ENCODE peak calls at places on chromosomes 12 and 14, in eight cellular contexts. M, A, P, D, U, C, S and Y are unnamed samples.

GRCh38 chr14:45649051-45649450 is 396.0 kb upstream of the MIS18BP1 start:
- DNase-seq in U (no peak), M (no peak), P (no peak), D (no peak), A (no peak), S (no peak), C (no peak), Y (no peak)

GRCh38 chr12:32171211-32171610 is 64.6 kb downstream of the BICD1 start:
- DNase-seq in S (no peak), D (no peak), C (no peak), U (no peak), P (no peak), A (no peak), M (peak), Y (no peak)

GRCh38 chr14:63237791-63238190 is 33.5 kb downstream of the RHOJ start:
- DNase-seq in D (no peak), U (no peak), C (no peak), P (no peak), M (no peak), A (no peak), S (no peak), Y (no peak)

GRCh38 chr12:111754671-111755070 is 12.1 kb upstream of the ALDH2 start:
- DNase-seq in S (no peak), A (no peak), P (peak), C (no peak), M (peak), D (no peak), U (no peak), Y (no peak)

GRCh38 chr14:76917759-76918175 is 91.6 kb downstream of the LRRC74A start:
- DNase-seq in P (peak), D (peak), M (peak), U (no peak), A (peak), S (peak), C (no peak), Y (peak)

GRCh38 chr14:104554608-104555401 is 24.8 kb upstream of the C14orf180 start:
- DNase-seq in D (no peak), A (no peak), P (peak), S (no peak), U (no peak), M (no peak), C (no peak), Y (no peak)

GRCh38 chr14:36176524-36176923 is at the start of gene PTCSC3:
- DNase-seq in D (no peak), A (no peak), S (no peak), U (no peak), M (no peak), P (no peak), C (no peak), Y (peak)

GRCh38 chr12:124506145-124506831 is 61.1 kb downstream of the NCOR2 start:
- DNase-seq in A (peak), S (peak), U (no peak), D (peak), M (peak), C (peak), P (peak), Y (peak)

GRCh38 chr12:47753021-47754001 is 5.4 kb downstream of the RAPGEF3 start:
- DNase-seq in M (peak), D (peak), C (peak), S (peak), U (no peak), A (peak), P (no peak), Y (peak)

GRCh38 chr12:52238206-52238840 is 5.3 kb downstream of the KRT7 start:
- DNase-seq in U (no peak), S (no peak), D (no peak), A (no peak), M (no peak), P (no peak), C (no peak), Y (no peak)

GRCh38 chr12:87953257-87953860 is 75.8 kb downstream of the C12orf50 start:
- DNase-seq in P (no peak), A (peak), C (peak), U (no peak), M (no peak), S (no peak), D (no peak), Y (peak)

GRCh38 chr14:64673748-64674147 is 30.5 kb upstream of the PLEKHG3 start:
- DNase-seq in P (no peak), U (no peak), A (no peak), M (no peak), S (no peak), C (no peak), D (peak), Y (no peak)

GRCh38 chr14:23101213-23101970 is 3.4 kb downstream of the CIROP start:
- DNase-seq in A (no peak), S (no peak), P (no peak), U (no peak), M (no peak), C (no peak), D (no peak), Y (no peak)

DNA sequence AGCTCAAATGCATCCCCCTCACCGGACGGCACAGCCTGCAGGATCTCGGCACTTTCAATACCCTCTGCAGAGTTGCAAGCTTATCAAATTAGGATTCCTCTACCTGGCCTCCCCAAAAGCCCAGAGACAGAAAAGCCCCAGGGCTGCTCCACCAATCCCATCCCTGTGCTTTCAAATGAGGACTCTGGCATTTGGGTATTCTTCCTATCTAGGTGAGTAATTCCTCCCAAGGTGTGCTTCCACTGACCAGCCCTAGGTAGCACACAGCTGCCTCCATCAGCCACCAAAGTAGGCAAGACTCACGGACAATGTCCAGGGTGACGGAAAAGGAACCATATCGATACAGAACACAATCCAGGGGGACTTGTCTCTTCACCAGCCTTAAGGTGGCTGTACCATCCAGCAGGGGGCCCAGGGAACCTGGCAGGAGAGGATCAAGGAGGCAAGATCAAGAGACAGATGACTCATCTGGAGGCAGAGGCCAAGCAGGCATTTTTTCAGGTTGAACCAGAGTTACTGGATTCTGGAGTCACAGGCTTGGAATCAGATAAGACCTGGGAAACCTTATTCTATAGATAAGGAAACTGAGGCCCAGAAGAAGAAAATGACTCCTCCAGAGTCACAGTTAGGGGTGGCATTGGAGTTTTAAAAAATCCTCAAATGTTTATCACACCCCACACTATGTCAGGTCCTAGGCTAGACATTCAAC is 9.9 kb downstream of the PMEL start:
- DNase-seq in S (peak), D (no peak), C (peak), U (no peak), A (peak), M (no peak), P (no peak), Y (peak)
- TF ChIP-seq CTCF in S (peak), D (no peak), C (peak), U (no peak), A (peak), M (no peak), P (no peak), Y (no peak)

GRCh38 chr14:89954045-89955021 is at the start of gene EFCAB11:
- DNase-seq in M (peak), U (peak), S (peak), P (peak), A (peak), C (peak), D (peak), Y (peak)
- TF ChIP-seq POLR2A in M (no peak), U (peak), S (no peak), P (no peak), A (peak), C (peak), D (no peak), Y (peak)

GRCh38 chr12:67582238-67582834 is 66.2 kb upstream of the DYRK2 start:
- DNase-seq in D (no peak), P (no peak), C (no peak), A (no peak), M (no peak), S (no peak), U (no peak), Y (no peak)
- TF ChIP-seq CTCF in D (no peak), P (no peak), C (no peak), A (no peak), M (no peak), S (no peak), U (no peak), Y (no peak)

GRCh38 chr14:69005432-69006148 is 26.5 kb upstream of the ACTN1 start:
- DNase-seq in C (peak), P (peak), D (peak), M (peak), U (no peak), A (no peak), S (peak), Y (peak)
- TF ChIP-seq POLR2A in C (no peak), P (no peak), D (no peak), M (no peak), U (no peak), A (no peak), S (no peak), Y (no peak)

GRCh38 chr14:72515779-72516770 is 377.8 kb downstream of the DPF3 start:
- DNase-seq in D (no peak), C (peak), M (no peak), U (no peak), S (no peak), A (no peak), P (peak), Y (no peak)
- TF ChIP-seq CTCF in D (no peak), C (peak), M (no peak), U (peak), S (no peak), A (no peak), P (no peak), Y (no peak)

GRCh38 chr12:16346931-16347330 is 514 bp upstream of the MGST1 start:
- DNase-seq in M (no peak), D (no peak), C (no peak), A (no peak), S (no peak), U (no peak), P (no peak), Y (peak)

GRCh38 chr12:16350682-16351081 is 3.2 kb downstream of the MGST1 start:
- DNase-seq in D (peak), C (no peak), U (no peak), S (no peak), P (no peak), M (peak), A (peak), Y (peak)

GRCh38 chr12:16347391-16348298 is at the start of gene MGST1:
- DNase-seq in P (no peak), U (peak), A (peak), D (peak), S (peak), M (peak), C (peak), Y (peak)

GRCh38 chr12:16348435-16349131 is 1.1 kb downstream of the MGST1 start:
- DNase-seq in D (no peak), U (no peak), C (peak), P (no peak), M (no peak), S (no peak), A (no peak), Y (peak)

GRCh38 chr12:16349132-16349463 is 1.7 kb downstream of the MGST1 start:
- DNase-seq in D (peak), C (peak), P (no peak), M (peak), S (peak), U (no peak), A (peak), Y (peak)
- TF ChIP-seq POLR2A in D (no peak), C (no peak), P (no peak), M (no peak), S (no peak), U (no peak), A (no peak), Y (no peak)

GRCh38 chr14:106268013-106268727 is 741.8 kb downstream of the TMEM121 start:
- DNase-seq in A (no peak), M (no peak), C (no peak), D (no peak), P (no peak), U (no peak), S (peak), Y (no peak)
- TF ChIP-seq CTCF in A (no peak), M (no peak), C (no peak), D (no peak), P (no peak), U (no peak), S (no peak), Y (no peak)